ENCODE peak calls at places on chromosome 11, in seven cellular contexts. F, S, K, O, G, E and R are unnamed samples.

GRCh38 chr11:196786-197731 is 4.2 kb downstream of the SCGB1C1 start:
- DNase-seq in F (no peak), S (no peak), K (no peak), O (no peak), G (no peak), E (no peak), R (no peak)

GRCh38 chr11:12179521-12179920 is 69.1 kb downstream of the MICAL2 start:
- DNase-seq in F (no peak), S (no peak), K (no peak), O (no peak), G (no peak), E (no peak), R (no peak)

GRCh38 chr11:105699203-105699602 is 89.3 kb downstream of the GRIA4 start:
- DNase-seq in F (no peak), S (no peak), K (no peak), O (no peak), G (no peak), E (no peak), R (no peak)

GRCh38 chr11:96075532-96075959 is 151.6 kb upstream of the MTMR2 start:
- DNase-seq in F (peak; percentile 73), S (no peak), K (no peak), O (no peak), G (peak; percentile 50), E (no peak), R (no peak)

GRCh38 chr11:37811349-37811748 is 1213.3 kb upstream of the RAG2 start:
- DNase-seq in F (no peak), S (no peak), K (no peak), O (no peak), G (no peak), E (no peak), R (no peak)

GRCh38 chr11:132610216-132610615 is 922.1 kb downstream of the OPCML start:
- DNase-seq in F (peak; percentile 91), S (no peak), K (no peak), O (no peak), G (peak; percentile 33), E (no peak), R (no peak)

GRCh38 chr11:27839226-27839913 is 139.1 kb upstream of the BDNF start:
- DNase-seq in F (peak; percentile 19), S (no peak), K (peak; percentile 52), O (peak; percentile 52), G (no peak), E (no peak), R (no peak)

GRCh38 chr11:61587541-61587941 is 6.7 kb upstream of the SYT7 start:
- DNase-seq in F (no peak), S (no peak), K (peak; percentile 32), O (peak; percentile 90), G (no peak), E (peak; percentile 87), R (peak; percentile 60)

GRCh38 chr11:111975076-111975806 is 38.1 kb downstream of the DIXDC1 start:
- DNase-seq in F (no peak), S (no peak), K (peak; percentile 25), O (no peak), G (no peak), E (no peak), R (no peak)
- TF ChIP-seq CTCF in F (no peak), S (no peak), K (peak; percentile 61), O (peak; percentile 9), G (peak; percentile 31), E (no peak), R (no peak)

DNA sequence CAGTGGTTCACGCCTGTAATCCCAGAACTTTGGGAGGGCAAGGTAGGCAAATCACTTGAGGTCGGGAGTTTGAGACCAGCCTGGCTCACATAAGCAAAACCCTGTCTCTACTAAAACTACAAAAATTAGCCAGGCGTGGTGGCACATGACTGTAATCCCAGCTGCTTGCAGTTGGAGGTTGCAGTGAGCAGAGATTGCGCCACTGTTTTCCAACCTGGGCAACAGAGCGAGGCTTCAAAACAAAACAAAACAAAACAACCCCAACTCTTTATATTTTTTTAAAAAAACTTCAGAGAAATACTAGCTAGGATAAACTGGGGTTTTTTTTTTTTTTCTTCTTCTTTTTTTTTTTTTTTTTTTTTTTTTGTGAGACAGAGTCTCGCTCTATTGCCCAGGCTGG is 31.8 kb upstream of the RAPSN start:
- DNase-seq in F (no peak), S (no peak), K (no peak), O (no peak), G (no peak), E (no peak), R (no peak)
- H3K36me3 ChIP-seq in F (peaks cover 71% of the 10 kb centered on the region), S (peaks cover 71% of the 10 kb centered on the region), K (peaks cover 65% of the 10 kb centered on the region), O (peaks cover 93% of the 10 kb centered on the region), G (peaks cover 30% of the 10 kb centered on the region), E (peaks cover 25% of the 10 kb centered on the region), R (peaks cover 71% of the 10 kb centered on the region)

DNA sequence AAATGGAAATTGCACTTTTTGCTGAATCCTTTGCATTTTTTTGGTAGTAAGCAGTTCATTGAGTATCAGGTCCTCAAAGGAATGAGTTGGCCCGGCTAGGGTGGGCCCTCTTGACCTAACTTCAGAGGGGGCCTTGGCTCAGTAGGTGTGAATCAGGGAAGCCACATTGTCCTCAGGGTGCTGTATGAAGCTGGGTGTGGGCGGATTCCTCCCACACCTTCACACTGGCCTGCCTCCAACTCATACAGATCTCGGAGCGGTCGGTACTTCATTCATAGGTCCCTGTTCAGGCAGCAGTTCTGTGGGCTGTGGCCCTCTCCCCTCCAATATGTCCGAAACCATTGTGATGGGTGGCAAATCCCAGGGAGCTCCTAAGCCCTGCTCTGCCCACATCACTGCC is 47.4 kb upstream of the OR4B1 start:
- DNase-seq in F (no peak), S (no peak), K (no peak), O (no peak), G (no peak), E (no peak), R (no peak)
- H2AFZ ChIP-seq in F (no peak overlapping the region), S (no peak overlapping the region), K (no peak overlapping the region), O (no peak overlapping the region), G (no peak overlapping the region), E (no peak overlapping the region), R (no peak overlapping the region)

GRCh38 chr11:46247664-46248063 is 29.8 kb upstream of the CREB3L1 start:
- DNase-seq in F (no peak), S (no peak), K (peak; percentile 77), O (peak; percentile 94), G (peak; percentile 66), E (peak; percentile 82), R (peak; percentile 61)
- TF ChIP-seq CTCF in F (peak; percentile 24), S (peak; percentile 88), K (peak; percentile 75), O (peak; percentile 87), G (peak; percentile 70), E (peak; percentile 81), R (peak; percentile 75)